ENCODE peak calls at places on chromosome 19, in six cellular contexts. One of them, this sample, is unnamed.

GRCh38 chr19:15264061-15264932 is 32.0 kb upstream of the EPHX3 start:
- DNase-seq in CD4-positive, alpha-beta T cell: peak
- DNase-seq in CD8-positive, alpha-beta T cell: peak
- DNase-seq in GM23338: peak
- DNase-seq in B cell: peak
- DNase-seq in heart right ventricle: peak
- DNase-seq in this sample: peak

GRCh38 chr19:53182202-53182601 is 11.0 kb downstream of the ZNF665 start:
- DNase-seq in CD4-positive, alpha-beta T cell: no peak
- DNase-seq in CD8-positive, alpha-beta T cell: no peak
- DNase-seq in GM23338: no peak
- DNase-seq in B cell: no peak
- DNase-seq in heart right ventricle: no peak
- DNase-seq in this sample: no peak

GRCh38 chr19:16027528-16027927 is 48.8 kb upstream of the TPM4 start:
- DNase-seq in CD4-positive, alpha-beta T cell: no peak
- DNase-seq in CD8-positive, alpha-beta T cell: no peak
- DNase-seq in GM23338: no peak
- DNase-seq in B cell: no peak
- DNase-seq in heart right ventricle: no peak
- DNase-seq in this sample: no peak

GRCh38 chr19:55383279-55383788 is 758 bp downstream of the TMEM238 start:
- DNase-seq in CD4-positive, alpha-beta T cell: no peak
- DNase-seq in CD8-positive, alpha-beta T cell: no peak
- DNase-seq in GM23338: peak
- DNase-seq in B cell: no peak
- DNase-seq in heart right ventricle: no peak
- DNase-seq in this sample: no peak

GRCh38 chr19:30780456-30780855 is 408.3 kb downstream of the ZNF536 start:
- DNase-seq in CD4-positive, alpha-beta T cell: no peak
- DNase-seq in CD8-positive, alpha-beta T cell: no peak
- DNase-seq in GM23338: no peak
- DNase-seq in B cell: no peak
- DNase-seq in heart right ventricle: no peak
- DNase-seq in this sample: no peak

GRCh38 chr19:6744381-6745288 is 5.2 kb downstream of the TRIP10 start:
- DNase-seq in CD4-positive, alpha-beta T cell: no peak
- DNase-seq in CD8-positive, alpha-beta T cell: no peak
- DNase-seq in GM23338: no peak
- DNase-seq in B cell: no peak
- DNase-seq in heart right ventricle: peak
- DNase-seq in this sample: no peak

GRCh38 chr19:5932146-5932545 is 18.1 kb downstream of the CAPS start:
- DNase-seq in CD4-positive, alpha-beta T cell: no peak
- DNase-seq in CD8-positive, alpha-beta T cell: no peak
- DNase-seq in GM23338: no peak
- DNase-seq in B cell: no peak
- DNase-seq in heart right ventricle: no peak
- DNase-seq in this sample: no peak

GRCh38 chr19:48565090-48565489 is 13.1 kb downstream of the SULT2B1 start:
- DNase-seq in CD4-positive, alpha-beta T cell: no peak
- DNase-seq in CD8-positive, alpha-beta T cell: no peak
- DNase-seq in GM23338: no peak
- DNase-seq in B cell: no peak
- DNase-seq in heart right ventricle: no peak
- DNase-seq in this sample: no peak

GRCh38 chr19:32862741-32863140 is 6.8 kb downstream of the SLC7A9 start:
- DNase-seq in CD4-positive, alpha-beta T cell: no peak
- DNase-seq in CD8-positive, alpha-beta T cell: no peak
- DNase-seq in GM23338: no peak
- DNase-seq in B cell: no peak
- DNase-seq in heart right ventricle: no peak
- DNase-seq in this sample: no peak

GRCh38 chr19:45940515-45940805 is 25.9 kb upstream of the NANOS2 start:
- DNase-seq in CD4-positive, alpha-beta T cell: no peak
- DNase-seq in CD8-positive, alpha-beta T cell: no peak
- DNase-seq in GM23338: no peak
- DNase-seq in B cell: no peak
- DNase-seq in heart right ventricle: no peak
- DNase-seq in this sample: no peak

GRCh38 chr19:33508941-33509614 is 12.5 kb downstream of the PEPD start:
- DNase-seq in CD4-positive, alpha-beta T cell: no peak
- DNase-seq in CD8-positive, alpha-beta T cell: no peak
- DNase-seq in GM23338: no peak
- DNase-seq in B cell: no peak
- DNase-seq in heart right ventricle: no peak
- DNase-seq in this sample: no peak

GRCh38 chr19:48858984-48859710 is 9.3 kb downstream of the PLEKHA4 start:
- DNase-seq in CD4-positive, alpha-beta T cell: peak
- DNase-seq in CD8-positive, alpha-beta T cell: peak
- DNase-seq in GM23338: peak
- DNase-seq in B cell: peak
- DNase-seq in heart right ventricle: no peak
- DNase-seq in this sample: peak

DNA sequence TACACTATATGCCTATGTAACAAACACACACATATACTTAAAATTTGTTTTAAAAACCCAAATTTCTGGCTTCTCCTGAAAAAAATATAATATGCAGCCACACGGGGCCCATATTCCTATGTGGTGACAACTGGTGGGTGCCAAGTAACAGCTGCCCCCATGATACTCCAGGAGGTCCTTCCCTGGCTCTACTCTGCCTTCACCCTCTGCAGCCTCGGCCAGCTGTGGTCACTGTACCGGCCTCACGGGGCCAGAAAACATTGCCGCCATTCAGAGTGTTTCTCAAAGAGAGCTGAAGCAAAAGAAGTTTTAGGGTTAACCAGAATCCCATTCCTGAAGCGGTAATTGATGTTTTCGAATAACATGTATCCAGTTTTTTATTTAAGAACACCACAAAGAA is 32.6 kb upstream of the POP4 start:
- DNase-seq in CD4-positive, alpha-beta T cell: no peak
- DNase-seq in CD8-positive, alpha-beta T cell: no peak
- DNase-seq in GM23338: no peak
- DNase-seq in B cell: no peak
- DNase-seq in heart right ventricle: no peak
- DNase-seq in this sample: no peak
- TF ChIP-seq CTCF in CD4-positive, alpha-beta T cell: no peak
- TF ChIP-seq CTCF in CD8-positive, alpha-beta T cell: no peak
- TF ChIP-seq CTCF in GM23338: no peak
- TF ChIP-seq CTCF in B cell: no peak
- TF ChIP-seq CTCF in heart right ventricle: no peak
- TF ChIP-seq CTCF in this sample: no peak

GRCh38 chr19:29476528-29476927 is 49.3 kb upstream of the VSTM2B start:
- DNase-seq in CD4-positive, alpha-beta T cell: no peak
- DNase-seq in CD8-positive, alpha-beta T cell: no peak
- DNase-seq in GM23338: no peak
- DNase-seq in B cell: no peak
- DNase-seq in heart right ventricle: no peak
- DNase-seq in this sample: no peak

GRCh38 chr19:29479941-29480340 is 45.9 kb upstream of the VSTM2B start:
- DNase-seq in CD4-positive, alpha-beta T cell: no peak
- DNase-seq in CD8-positive, alpha-beta T cell: no peak
- DNase-seq in GM23338: no peak
- DNase-seq in B cell: no peak
- DNase-seq in heart right ventricle: no peak
- DNase-seq in this sample: no peak

GRCh38 chr19:29480507-29480906 is 45.3 kb upstream of the VSTM2B start:
- DNase-seq in CD4-positive, alpha-beta T cell: no peak
- DNase-seq in CD8-positive, alpha-beta T cell: no peak
- DNase-seq in GM23338: no peak
- DNase-seq in B cell: no peak
- DNase-seq in heart right ventricle: no peak
- DNase-seq in this sample: peak

GRCh38 chr19:29477831-29478577 is 47.8 kb upstream of the VSTM2B start:
- DNase-seq in CD4-positive, alpha-beta T cell: no peak
- DNase-seq in CD8-positive, alpha-beta T cell: no peak
- DNase-seq in GM23338: no peak
- DNase-seq in B cell: no peak
- DNase-seq in heart right ventricle: no peak
- DNase-seq in this sample: no peak

GRCh38 chr19:29478578-29479565 is 46.9 kb upstream of the VSTM2B start:
- DNase-seq in CD4-positive, alpha-beta T cell: no peak
- DNase-seq in CD8-positive, alpha-beta T cell: no peak
- DNase-seq in GM23338: peak
- DNase-seq in B cell: no peak
- DNase-seq in heart right ventricle: no peak
- DNase-seq in this sample: no peak
- TF ChIP-seq CTCF in CD4-positive, alpha-beta T cell: no peak
- TF ChIP-seq CTCF in CD8-positive, alpha-beta T cell: no peak
- TF ChIP-seq CTCF in GM23338: peak
- TF ChIP-seq CTCF in B cell: no peak
- TF ChIP-seq CTCF in heart right ventricle: peak
- TF ChIP-seq CTCF in this sample: peak

DNA sequence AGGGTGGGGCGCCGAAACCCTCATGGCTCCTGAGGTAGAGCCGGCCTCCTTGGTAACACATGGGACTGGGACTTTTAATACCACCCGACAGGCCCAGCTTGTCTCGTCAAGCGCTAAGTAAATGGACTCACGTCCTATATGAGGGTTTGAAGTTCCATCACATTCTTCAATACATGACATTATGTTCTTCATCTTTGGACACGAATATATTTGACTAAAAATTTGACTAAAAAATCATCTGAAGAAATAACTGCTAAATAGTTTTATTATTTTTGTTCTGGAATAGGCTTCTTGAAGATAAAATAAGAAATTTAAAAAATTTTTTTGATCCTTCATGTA is 335 bp upstream of the ZNF607 start:
- DNase-seq in CD4-positive, alpha-beta T cell: no peak
- DNase-seq in CD8-positive, alpha-beta T cell: no peak
- DNase-seq in GM23338: no peak
- DNase-seq in B cell: no peak
- DNase-seq in heart right ventricle: no peak
- DNase-seq in this sample: no peak
- TF ChIP-seq CTCF in CD4-positive, alpha-beta T cell: no peak
- TF ChIP-seq CTCF in CD8-positive, alpha-beta T cell: no peak
- TF ChIP-seq CTCF in GM23338: no peak
- TF ChIP-seq CTCF in B cell: peak
- TF ChIP-seq CTCF in heart right ventricle: no peak
- TF ChIP-seq CTCF in this sample: no peak

GRCh38 chr19:2888739-2889224 is 11.9 kb upstream of the ZNF57 start:
- DNase-seq in CD4-positive, alpha-beta T cell: peak
- DNase-seq in CD8-positive, alpha-beta T cell: peak
- DNase-seq in GM23338: peak
- DNase-seq in B cell: peak
- DNase-seq in heart right ventricle: no peak
- DNase-seq in this sample: peak
- TF ChIP-seq CTCF in CD4-positive, alpha-beta T cell: no peak
- TF ChIP-seq CTCF in CD8-positive, alpha-beta T cell: no peak
- TF ChIP-seq CTCF in GM23338: no peak
- TF ChIP-seq CTCF in B cell: no peak
- TF ChIP-seq CTCF in heart right ventricle: no peak
- TF ChIP-seq CTCF in this sample: no peak

GRCh38 chr19:50924576-50924975 is 13.4 kb upstream of the KLK4 start:
- DNase-seq in CD4-positive, alpha-beta T cell: no peak
- DNase-seq in CD8-positive, alpha-beta T cell: no peak
- DNase-seq in GM23338: no peak
- DNase-seq in B cell: no peak
- DNase-seq in heart right ventricle: no peak
- DNase-seq in this sample: no peak

GRCh38 chr19:50922316-50922853 is 11.2 kb upstream of the KLK4 start:
- DNase-seq in CD4-positive, alpha-beta T cell: peak
- DNase-seq in CD8-positive, alpha-beta T cell: peak
- DNase-seq in GM23338: peak
- DNase-seq in B cell: peak
- DNase-seq in heart right ventricle: peak
- DNase-seq in this sample: peak

GRCh38 chr19:50926144-50926543 is 14.9 kb upstream of the KLK4 start:
- DNase-seq in CD4-positive, alpha-beta T cell: no peak
- DNase-seq in CD8-positive, alpha-beta T cell: no peak
- DNase-seq in GM23338: no peak
- DNase-seq in B cell: no peak
- DNase-seq in heart right ventricle: no peak
- DNase-seq in this sample: no peak

GRCh38 chr19:50925734-50926133 is 14.5 kb upstream of the KLK4 start:
- DNase-seq in CD4-positive, alpha-beta T cell: no peak
- DNase-seq in CD8-positive, alpha-beta T cell: no peak
- DNase-seq in GM23338: no peak
- DNase-seq in B cell: no peak
- DNase-seq in heart right ventricle: no peak
- DNase-seq in this sample: no peak

DNA sequence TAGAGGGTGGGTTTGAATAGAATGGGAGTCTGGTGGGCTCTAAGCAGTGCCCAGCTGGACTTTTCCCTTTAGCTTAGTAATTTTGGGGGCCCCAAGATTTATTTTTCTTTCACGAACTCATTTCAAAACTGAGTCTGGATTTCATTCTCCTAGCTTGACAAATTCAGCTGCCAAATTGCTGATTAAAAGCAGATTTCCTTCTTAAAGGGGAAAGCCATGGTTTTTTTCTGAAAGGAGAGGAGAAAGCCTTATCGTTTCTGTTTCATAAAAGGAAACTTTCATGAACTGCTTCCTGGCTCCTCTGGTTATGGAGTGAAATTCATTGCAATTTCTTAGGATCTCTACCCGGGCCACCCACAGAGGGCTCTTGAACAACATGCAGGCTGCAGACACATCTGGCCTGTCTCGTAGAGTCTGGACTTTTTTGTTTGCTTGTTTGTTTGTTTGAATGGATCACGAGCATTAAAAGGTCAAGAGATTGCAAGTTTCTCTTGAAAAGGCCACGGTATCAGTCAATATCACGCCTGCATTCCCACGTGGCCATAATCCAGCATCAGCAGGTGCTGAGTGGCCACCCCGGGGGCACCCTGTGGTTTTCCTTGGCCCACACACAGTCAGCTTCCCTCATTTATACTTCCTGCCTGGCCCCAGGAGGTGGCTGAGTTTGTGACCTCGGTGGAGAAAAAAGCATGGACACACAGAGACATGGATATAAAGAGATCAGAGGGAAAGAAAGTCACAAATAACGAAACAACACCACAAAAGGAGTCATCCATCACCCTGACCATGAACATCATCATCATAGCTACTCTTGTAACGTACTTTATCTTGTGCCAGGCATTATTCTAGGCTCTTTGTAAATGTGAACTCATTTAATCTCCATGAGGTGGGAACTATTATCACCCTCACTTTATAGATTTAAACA is 10.5 kb upstream of the KLK4 start:
- DNase-seq in CD4-positive, alpha-beta T cell: no peak
- DNase-seq in CD8-positive, alpha-beta T cell: no peak
- DNase-seq in GM23338: peak
- DNase-seq in B cell: no peak
- DNase-seq in heart right ventricle: no peak
- DNase-seq in this sample: no peak
- TF ChIP-seq CTCF in CD4-positive, alpha-beta T cell: no peak
- TF ChIP-seq CTCF in CD8-positive, alpha-beta T cell: no peak
- TF ChIP-seq CTCF in GM23338: no peak
- TF ChIP-seq CTCF in B cell: no peak
- TF ChIP-seq CTCF in heart right ventricle: no peak
- TF ChIP-seq CTCF in this sample: no peak

This sample was measured in GM10248.